ENCODE peak calls at places on chromosomes 7 and 10, in five cellular contexts. R, N, G, O and V are unnamed samples.

GRCh38 chr10:5071411-5072198 is 22.6 kb upstream of the AKR1C3 start:
- DNase-seq in O (peak), G (peak), R (no peak), N (peak), V (no peak)

GRCh38 chr10:112838784-112839481 is 111.1 kb upstream of the TCF7L2 start:
- DNase-seq in G (peak), R (no peak), N (no peak), O (no peak), V (no peak)

GRCh38 chr7:131861620-131862346 is 305.4 kb upstream of the PODXL start:
- DNase-seq in G (no peak), O (no peak), N (no peak), R (no peak), V (no peak)

GRCh38 chr10:2856598-2856997 is 210.8 kb upstream of the PFKP start:
- DNase-seq in O (peak), R (no peak), G (no peak), N (peak), V (no peak)

GRCh38 chr7:94352854-94353253 is 41.8 kb upstream of the COL1A2 start:
- DNase-seq in O (no peak), R (no peak), G (no peak), N (no peak), V (no peak)

GRCh38 chr10:124508070-124508667 is 46.5 kb downstream of the LHPP start:
- DNase-seq in G (no peak), R (no peak), O (no peak), N (no peak), V (no peak)

GRCh38 chr10:91190876-91191580 is 29.4 kb upstream of the PCGF5 start:
- DNase-seq in R (no peak), N (no peak), O (peak), G (no peak), V (no peak)

GRCh38 chr10:3350790-3351364 is 178.3 kb upstream of the PITRM1 start:
- DNase-seq in N (no peak), O (no peak), R (no peak), G (no peak), V (no peak)

GRCh38 chr10:132401396-132402168 is 4.6 kb downstream of the PWWP2B start:
- DNase-seq in G (no peak), O (no peak), R (no peak), N (no peak), V (no peak)

GRCh38 chr10:129938460-129938859 is 25.6 kb downstream of the EBF3 start:
- DNase-seq in G (no peak), O (no peak), N (no peak), R (no peak), V (no peak)

GRCh38 chr10:74825371-74826141 is 844 bp upstream of the KAT6B start:
- DNase-seq in G (peak), R (peak), O (no peak), N (no peak), V (peak)